ENCODE peak calls at places on chromosomes 1 and 21, in seven cellular contexts. D is endothelial cell; B is NCI-H1048; R is aorta; P is head of caudate nucleus; K is HEK293T; C is activated CD4-positive, alpha-beta T cell treated with anti-CD3 and anti-CD28 coated beads for 24 hours. J is an unnamed sample.

GRCh38 chr21:31566061-31566460 is 93.4 kb upstream of the SOD1 start:
- DNase-seq in D (no peak), B (no peak), R (no peak), P (no peak), K (no peak), C (no peak), J (no peak)

GRCh38 chr1:150464422-150464826 is 22.8 kb upstream of the TARS2 start:
- DNase-seq in D (peak), B (no peak), R (no peak), P (no peak), K (peak), C (peak), J (no peak)

GRCh38 chr1:98426092-98426491 is 235.4 kb upstream of the SNX7 start:
- DNase-seq in D (no peak), B (no peak), R (no peak), P (no peak), K (no peak), C (no peak), J (no peak)

GRCh38 chr1:48916121-48917069 is 139.7 kb upstream of the BEND5 start:
- DNase-seq in D (peak), B (no peak), R (no peak), P (no peak), K (peak), C (no peak), J (no peak)

GRCh38 chr21:32406405-32406804 is 6.1 kb upstream of the EVA1C start:
- DNase-seq in D (no peak), B (no peak), R (no peak), P (no peak), K (no peak), C (no peak), J (no peak)

GRCh38 chr1:30758785-30759380 is 1.3 kb upstream of the LAPTM5 start:
- DNase-seq in D (no peak), B (no peak), R (no peak), P (no peak), K (peak), C (no peak), J (no peak)

GRCh38 chr1:119884700-119885099 is 11.6 kb downstream of the ADAM30 start:
- DNase-seq in D (no peak), B (no peak), R (no peak), P (no peak), K (no peak), C (no peak), J (no peak)

GRCh38 chr1:162578071-162578705 is 16.7 kb downstream of the UAP1 start:
- DNase-seq in D (no peak), B (no peak), R (no peak), P (no peak), K (no peak), C (no peak), J (no peak)

GRCh38 chr21:26448751-26449150 is 124.3 kb downstream of the CYYR1 start:
- DNase-seq in D (no peak), B (no peak), R (no peak), P (no peak), K (no peak), C (no peak), J (no peak)

GRCh38 chr1:221993444-221993948 is 251.6 kb upstream of the DUSP10 start:
- DNase-seq in D (no peak), B (no peak), R (no peak), P (no peak), K (no peak), C (no peak), J (no peak)

GRCh38 chr1:44808063-44808937 is at the start of gene BTBD19:
- DNase-seq in D (peak), B (no peak), R (peak), P (no peak), K (peak), C (peak), J (peak)

GRCh38 chr21:25997788-25998611 is 172.6 kb downstream of the APP start:
- DNase-seq in D (peak), B (peak), R (no peak), P (no peak), K (no peak), C (no peak), J (no peak)

GRCh38 chr1:111507411-111508201 is 4.2 kb upstream of the ADORA3 start:
- DNase-seq in D (peak), B (no peak), R (peak), P (peak), K (peak), C (no peak), J (peak)

GRCh38 chr1:160618763-160619274 is 28.0 kb downstream of the SLAMF1 start:
- DNase-seq in D (no peak), B (no peak), R (no peak), P (no peak), K (peak), C (no peak), J (no peak)

GRCh38 chr1:78779831-78780230 is 130.2 kb downstream of the IFI44 start:
- DNase-seq in D (no peak), B (no peak), R (no peak), P (no peak), K (no peak), C (no peak), J (no peak)

GRCh38 chr1:31712625-31713024 is 8.8 kb upstream of the COL16A1 start:
- DNase-seq in D (no peak), B (no peak), R (peak), P (no peak), K (no peak), C (no peak), J (peak)

GRCh38 chr1:178532392-178532791 is 19.5 kb downstream of the TEX35 start:
- DNase-seq in D (peak), B (peak), R (peak), P (peak), K (peak), C (peak), J (peak)

GRCh38 chr21:29082416-29082815 is 9.0 kb upstream of the CCT8 start:
- DNase-seq in D (no peak), B (no peak), R (no peak), P (no peak), K (no peak), C (no peak), J (no peak)

GRCh38 chr1:45348609-45348965 is 8.3 kb upstream of the MUTYH start:
- DNase-seq in D (no peak), B (no peak), R (no peak), P (no peak), K (no peak), C (no peak), J (no peak)

GRCh38 chr21:31895069-31895851 is 22.4 kb downstream of the HUNK start:
- DNase-seq in D (no peak), B (no peak), R (no peak), P (no peak), K (no peak), C (no peak), J (no peak)

GRCh38 chr1:110160701-110161100 is 10.4 kb downstream of the SLC6A17 start:
- DNase-seq in D (no peak), B (no peak), R (no peak), P (no peak), K (no peak), C (no peak), J (no peak)

GRCh38 chr21:39136711-39137110 is 46.5 kb downstream of the PSMG1 start:
- DNase-seq in D (no peak), B (no peak), R (no peak), P (no peak), K (no peak), C (no peak), J (no peak)

GRCh38 chr1:100188617-100189016 is 10.6 kb upstream of the LRRC39 start:
- DNase-seq in D (no peak), B (peak), R (no peak), P (no peak), K (no peak), C (no peak), J (peak)

GRCh38 chr1:161047436-161048420 is 2.0 kb upstream of the USF1 start:
- DNase-seq in D (no peak), B (no peak), R (peak), P (no peak), K (no peak), C (no peak), J (peak)

GRCh38 chr1:67103548-67103947 is 31.2 kb downstream of the C1orf141 start:
- DNase-seq in D (no peak), B (no peak), R (no peak), P (no peak), K (no peak), C (no peak), J (no peak)

J was measured in Right ventricle myocardium superior.